ENCODE peak calls at places on chromosomes 7 and 10, in four cellular contexts. One of them, this sample, is unnamed.

GRCh38 chr7:102300643-102301211 is 14.1 kb downstream of the SH2B2 start:
- DNase-seq in GM12865: peak
- DNase-seq in heart left ventricle: no peak
- DNase-seq in ovary: no peak
- DNase-seq in this sample: peak

GRCh38 chr7:31882187-31882586 is 188.0 kb downstream of the PDE1C start:
- DNase-seq in ovary: no peak
- DNase-seq in GM12865: no peak
- DNase-seq in heart left ventricle: peak
- DNase-seq in this sample: peak

GRCh38 chr10:50798297-50798696 is 58.6 kb downstream of the ASAH2B start:
- DNase-seq in ovary: no peak
- DNase-seq in heart left ventricle: no peak
- DNase-seq in GM12865: no peak
- DNase-seq in this sample: no peak

GRCh38 chr7:85328599-85328998 is 141.7 kb upstream of the SEMA3D start:
- DNase-seq in GM12865: no peak
- DNase-seq in ovary: no peak
- DNase-seq in heart left ventricle: no peak
- DNase-seq in this sample: no peak

GRCh38 chr10:87092861-87093460 is 1.7 kb downstream of the GLUD1 start:
- DNase-seq in ovary: no peak
- DNase-seq in heart left ventricle: no peak
- DNase-seq in GM12865: peak
- DNase-seq in this sample: peak

GRCh38 chr10:129258570-129258969 is 208.5 kb upstream of the MGMT start:
- DNase-seq in GM12865: no peak
- DNase-seq in ovary: no peak
- DNase-seq in heart left ventricle: no peak
- DNase-seq in this sample: no peak

GRCh38 chr10:50432206-50432605 is 180.9 kb upstream of the ASAH2 start:
- DNase-seq in GM12865: peak
- DNase-seq in ovary: no peak
- DNase-seq in heart left ventricle: no peak
- DNase-seq in this sample: no peak

GRCh38 chr10:83469719-83470336 is 669.5 kb upstream of the GHITM start:
- DNase-seq in ovary: no peak
- DNase-seq in heart left ventricle: no peak
- DNase-seq in GM12865: no peak
- DNase-seq in this sample: no peak

GRCh38 chr7:2529161-2530075 is 9.8 kb downstream of the LFNG start:
- DNase-seq in GM12865: peak
- DNase-seq in ovary: no peak
- DNase-seq in heart left ventricle: peak
- DNase-seq in this sample: no peak

GRCh38 chr7:14483663-14484062 is 418.9 kb downstream of the DGKB start:
- DNase-seq in GM12865: no peak
- DNase-seq in heart left ventricle: no peak
- DNase-seq in ovary: no peak
- DNase-seq in this sample: no peak

GRCh38 chr7:1254281-1255082 is 21.8 kb downstream of the UNCX start:
- DNase-seq in ovary: no peak
- DNase-seq in GM12865: no peak
- DNase-seq in heart left ventricle: no peak
- DNase-seq in this sample: no peak

GRCh38 chr7:1252543-1253090 is 19.9 kb downstream of the UNCX start:
- DNase-seq in heart left ventricle: no peak
- DNase-seq in ovary: no peak
- DNase-seq in GM12865: no peak
- DNase-seq in this sample: no peak

GRCh38 chr7:1251796-1252542 is 19.3 kb downstream of the UNCX start:
- DNase-seq in GM12865: no peak
- DNase-seq in ovary: no peak
- DNase-seq in heart left ventricle: no peak
- DNase-seq in this sample: no peak

GRCh38 chr7:1255083-1255816 is 22.6 kb downstream of the UNCX start:
- DNase-seq in GM12865: no peak
- DNase-seq in heart left ventricle: no peak
- DNase-seq in ovary: no peak
- DNase-seq in this sample: no peak

DNA sequence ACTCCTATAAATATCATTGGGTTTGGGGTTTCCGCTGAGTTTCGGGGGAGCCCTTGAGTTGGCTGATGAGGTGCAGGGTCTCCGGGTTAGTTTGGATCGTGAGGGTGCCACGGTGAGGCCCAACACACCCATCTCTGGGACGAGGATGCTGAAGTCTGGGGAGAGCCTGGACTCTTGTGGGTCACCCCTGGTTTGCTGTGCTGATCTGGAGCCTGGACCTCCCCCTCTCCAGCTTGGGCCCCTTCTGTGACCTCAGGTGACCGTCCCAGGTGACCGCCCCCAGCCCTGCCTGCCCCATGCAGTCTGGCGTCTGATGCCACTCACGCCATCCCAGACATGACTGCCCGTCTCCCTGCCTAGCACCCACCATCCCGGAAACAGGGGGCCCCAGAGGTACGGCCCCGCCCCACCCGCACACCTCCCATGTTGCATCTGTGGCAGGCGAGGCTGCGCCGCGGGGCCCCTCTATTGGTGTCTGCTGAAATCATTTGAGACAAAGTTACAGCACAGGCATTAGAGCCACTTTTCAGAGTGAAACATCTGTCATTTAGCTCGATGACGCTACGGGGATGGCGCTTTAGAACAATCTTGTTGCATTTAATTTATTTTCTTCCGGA is 21.0 kb downstream of the UNCX start:
- DNase-seq in GM12865: no peak
- DNase-seq in ovary: no peak
- DNase-seq in heart left ventricle: no peak
- DNase-seq in this sample: no peak
- H3K4me3 ChIP-seq in GM12865: no peak
- H3K4me3 ChIP-seq in ovary: no peak
- H3K4me3 ChIP-seq in heart left ventricle: no peak
- H3K4me3 ChIP-seq in this sample: no peak

GRCh38 chr7:152344253-152344652 is 91.5 kb downstream of the KMT2C start:
- DNase-seq in ovary: no peak
- DNase-seq in GM12865: peak
- DNase-seq in heart left ventricle: no peak
- DNase-seq in this sample: no peak

GRCh38 chr7:152341914-152342236 is 93.9 kb downstream of the KMT2C start:
- DNase-seq in GM12865: no peak
- DNase-seq in heart left ventricle: no peak
- DNase-seq in ovary: no peak
- DNase-seq in this sample: no peak

GRCh38 chr7:152342796-152343195 is 93.0 kb downstream of the KMT2C start:
- DNase-seq in ovary: no peak
- DNase-seq in GM12865: no peak
- DNase-seq in heart left ventricle: no peak
- DNase-seq in this sample: no peak

GRCh38 chr7:152338553-152338952 is 97.2 kb downstream of the KMT2C start:
- DNase-seq in ovary: no peak
- DNase-seq in GM12865: no peak
- DNase-seq in heart left ventricle: no peak
- DNase-seq in this sample: no peak

GRCh38 chr7:152341039-152341913 is 94.5 kb downstream of the KMT2C start:
- DNase-seq in heart left ventricle: peak
- DNase-seq in GM12865: peak
- DNase-seq in ovary: no peak
- DNase-seq in this sample: peak
- TF ChIP-seq CTCF in heart left ventricle: peak
- TF ChIP-seq CTCF in GM12865: peak
- TF ChIP-seq CTCF in ovary: no peak
- TF ChIP-seq CTCF in this sample: peak

GRCh38 chr7:27157717-27158431 is 1.4 kb upstream of the HOXA7 start:
- DNase-seq in GM12865: no peak
- DNase-seq in heart left ventricle: no peak
- DNase-seq in ovary: peak
- DNase-seq in this sample: no peak

GRCh38 chr7:27160546-27161213 is 4.2 kb upstream of the HOXA7 start:
- DNase-seq in ovary: peak
- DNase-seq in heart left ventricle: peak
- DNase-seq in GM12865: peak
- DNase-seq in this sample: peak

GRCh38 chr7:27160147-27160545 is 3.7 kb upstream of the HOXA7 start:
- DNase-seq in heart left ventricle: peak
- DNase-seq in ovary: peak
- DNase-seq in GM12865: no peak
- DNase-seq in this sample: no peak

GRCh38 chr7:27158436-27159277 is 2.2 kb upstream of the HOXA7 start:
- DNase-seq in GM12865: no peak
- DNase-seq in heart left ventricle: no peak
- DNase-seq in ovary: peak
- DNase-seq in this sample: no peak

GRCh38 chr7:27159278-27160146 is 3.0 kb upstream of the HOXA7 start:
- DNase-seq in GM12865: no peak
- DNase-seq in heart left ventricle: no peak
- DNase-seq in ovary: peak
- DNase-seq in this sample: no peak
- H3K4me3 ChIP-seq in GM12865: no peak
- H3K4me3 ChIP-seq in heart left ventricle: no peak
- H3K4me3 ChIP-seq in ovary: no peak
- H3K4me3 ChIP-seq in this sample: no peak

GRCh38 chr10:111756541-111757061 is 427.0 kb downstream of the GPAM start:
- DNase-seq in GM12865: peak
- DNase-seq in ovary: no peak
- DNase-seq in heart left ventricle: peak
- DNase-seq in this sample: peak
- TF ChIP-seq CTCF in GM12865: peak
- TF ChIP-seq CTCF in ovary: no peak
- TF ChIP-seq CTCF in heart left ventricle: no peak
- TF ChIP-seq CTCF in this sample: no peak

GRCh38 chr7:18087687-18088078 is 60.0 kb upstream of the PRPS1L1 start:
- DNase-seq in ovary: no peak
- DNase-seq in heart left ventricle: peak
- DNase-seq in GM12865: no peak
- DNase-seq in this sample: peak

GRCh38 chr7:18082169-18082568 is 54.5 kb upstream of the PRPS1L1 start:
- DNase-seq in heart left ventricle: no peak
- DNase-seq in ovary: no peak
- DNase-seq in GM12865: no peak
- DNase-seq in this sample: no peak

GRCh38 chr7:18087031-18087686 is 59.5 kb upstream of the PRPS1L1 start:
- DNase-seq in ovary: no peak
- DNase-seq in GM12865: no peak
- DNase-seq in heart left ventricle: peak
- DNase-seq in this sample: no peak

GRCh38 chr7:18081617-18082016 is 54.0 kb upstream of the PRPS1L1 start:
- DNase-seq in ovary: no peak
- DNase-seq in GM12865: no peak
- DNase-seq in heart left ventricle: no peak
- DNase-seq in this sample: no peak

GRCh38 chr7:18086165-18087030 is 58.8 kb upstream of the PRPS1L1 start:
- DNase-seq in GM12865: peak
- DNase-seq in heart left ventricle: peak
- DNase-seq in ovary: no peak
- DNase-seq in this sample: peak
- H3K4me3 ChIP-seq in GM12865: peak
- H3K4me3 ChIP-seq in heart left ventricle: peak
- H3K4me3 ChIP-seq in ovary: peak
- H3K4me3 ChIP-seq in this sample: peak

DNA sequence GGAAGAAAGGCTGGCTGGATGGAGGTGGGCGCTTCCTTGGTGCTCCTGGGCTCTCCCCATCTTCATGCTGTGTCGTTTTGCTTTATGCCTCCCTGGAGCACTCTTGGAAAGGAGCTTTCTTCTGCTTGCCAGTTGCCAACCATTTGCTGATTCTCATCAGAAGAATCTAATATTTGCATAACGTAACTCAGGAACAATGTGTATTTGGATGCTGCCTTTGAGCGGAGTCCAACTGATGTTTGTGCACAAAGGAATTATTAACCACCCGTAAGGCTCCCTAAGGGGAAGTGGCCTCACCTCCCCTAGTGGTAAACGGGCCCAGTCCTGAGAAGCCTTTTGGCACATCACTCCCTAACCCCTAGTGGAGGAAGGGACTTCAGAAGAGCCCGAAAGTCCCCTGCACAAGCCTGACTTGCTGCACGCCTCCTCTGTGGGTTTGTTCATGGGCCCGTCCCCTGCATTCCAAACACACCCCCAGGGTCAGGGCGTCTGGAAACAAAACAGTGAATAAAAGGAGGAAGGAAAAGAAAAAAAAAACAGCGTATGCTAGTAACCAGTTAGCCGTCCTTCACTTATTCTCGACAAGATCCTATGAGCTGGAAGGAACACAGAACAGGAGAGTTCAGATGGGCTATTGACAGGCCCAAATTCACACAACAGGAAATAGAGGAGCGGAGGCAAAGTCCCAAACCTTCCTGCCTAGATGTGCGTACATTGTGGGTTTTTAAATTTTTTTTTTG is 602.2 kb downstream of the LRMDA start:
- DNase-seq in ovary: peak
- DNase-seq in GM12865: peak
- DNase-seq in heart left ventricle: no peak
- DNase-seq in this sample: no peak
- TF ChIP-seq CTCF in ovary: peak
- TF ChIP-seq CTCF in GM12865: no peak
- TF ChIP-seq CTCF in heart left ventricle: no peak
- TF ChIP-seq CTCF in this sample: no peak

This sample was measured in cardiac muscle cell.